ENCODE peak calls at places on chromosomes 1 and 21, in eight cellular contexts. T is cardiac fibroblast, U is left ventricle myocardium inferior, M is IMR-90, K is GM12864, E is pancreas, H is cardiac muscle cell, O is lung. R is an unnamed sample.

GRCh38 chr1:65063025-65063424 is 85.0 kb upstream of the AK4 start:
- DNase-seq in M (no peak), H (no peak), K (no peak), O (no peak), T (no peak), U (no peak), E (no peak), R (no peak)

GRCh38 chr1:234315588-234315987 is 57.7 kb upstream of the COA6 start:
- DNase-seq in U (no peak), H (no peak), T (no peak), M (no peak), E (no peak), K (no peak), O (no peak), R (no peak)

GRCh38 chr1:67150931-67151330 is 15.3 kb upstream of the IL23R start:
- DNase-seq in H (no peak), K (no peak), T (no peak), M (no peak), U (no peak), O (no peak), E (no peak), R (no peak)

GRCh38 chr1:12001249-12001917 is 17.9 kb upstream of the MIIP start:
- DNase-seq in K (no peak), T (peak), E (no peak), O (peak), M (peak), H (peak), U (no peak), R (no peak)

GRCh38 chr21:43590220-43590619 is 69.1 kb downstream of the HSF2BP start:
- DNase-seq in U (no peak), E (no peak), H (no peak), T (peak), O (no peak), K (no peak), M (no peak), R (peak)

GRCh38 chr1:40313958-40314720 is 2.9 kb downstream of the COL9A2 start:
- DNase-seq in O (no peak), U (no peak), K (no peak), E (no peak), H (no peak), T (no peak), M (no peak), R (no peak)

GRCh38 chr1:76868916-76869315 is 1.6 kb downstream of the ST6GALNAC5 start:
- DNase-seq in H (no peak), T (no peak), K (no peak), O (no peak), U (no peak), E (peak), M (no peak), R (no peak)

GRCh38 chr1:232344791-232345399 is 285.0 kb downstream of the SIPA1L2 start:
- DNase-seq in M (peak), T (peak), U (no peak), E (no peak), H (no peak), O (no peak), K (no peak), R (no peak)

GRCh38 chr1:167687919-167688519 is 33.8 kb upstream of the MPZL1 start:
- DNase-seq in M (peak), K (peak), T (peak), O (peak), H (peak), E (no peak), U (no peak), R (peak)

GRCh38 chr1:180255538-180256352 is 25.7 kb downstream of the LHX4 start:
- DNase-seq in K (no peak), H (no peak), E (no peak), T (no peak), U (no peak), M (no peak), O (no peak), R (no peak)

GRCh38 chr1:184485731-184486723 is 99.2 kb downstream of the C1orf21 start:
- DNase-seq in K (no peak), O (no peak), T (no peak), E (no peak), M (peak), U (no peak), H (no peak), R (peak)

GRCh38 chr1:184915463-184916080 is 58.7 kb downstream of the NIBAN1 start:
- DNase-seq in H (no peak), K (no peak), O (no peak), E (no peak), U (no peak), M (peak), T (peak), R (no peak)

GRCh38 chr1:166159656-166160055 is 7.1 kb downstream of the FAM78B start:
- DNase-seq in O (no peak), K (no peak), U (no peak), E (no peak), T (no peak), M (no peak), H (no peak), R (no peak)

GRCh38 chr1:164716992-164717703 is 158.2 kb downstream of the PBX1 start:
- DNase-seq in K (peak), U (no peak), H (no peak), T (peak), O (no peak), E (no peak), M (peak), R (peak)

GRCh38 chr1:230750576-230750975 is 3.4 kb downstream of the CAPN9 start:
- DNase-seq in K (no peak), T (no peak), M (no peak), E (no peak), U (no peak), O (no peak), H (no peak), R (no peak)

GRCh38 chr1:176855434-176855745 is 309.1 kb downstream of the ASTN1 start:
- DNase-seq in M (no peak), K (no peak), O (no peak), H (no peak), T (no peak), E (no peak), U (no peak), R (no peak)

DNA sequence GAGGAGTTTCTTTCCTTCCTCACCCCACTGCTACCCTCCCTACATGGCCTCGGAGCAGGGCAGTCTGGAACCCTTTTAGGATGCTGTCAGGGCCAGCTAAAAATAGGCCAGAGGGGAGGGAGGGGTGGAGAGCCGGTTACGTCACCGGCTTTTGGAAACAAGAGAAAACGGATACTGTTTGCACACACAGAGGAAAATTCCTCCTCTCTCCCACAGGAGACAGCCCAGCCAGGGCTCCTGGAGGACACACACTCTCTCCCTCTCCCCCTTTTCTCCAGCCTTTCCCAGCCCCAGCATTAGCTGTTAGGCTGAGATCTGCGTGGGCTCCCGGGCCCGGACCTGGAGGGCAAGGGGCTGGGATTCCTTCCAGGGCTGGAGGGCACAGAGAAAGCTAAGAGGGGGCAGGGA is 20.0 kb upstream of the ALDH4A1 start:
- DNase-seq in M (peak), T (peak), K (no peak), E (no peak), H (peak), O (peak), U (peak), R (peak)
- TF ChIP-seq CTCF in M (no peak), T (peak), K (no peak), E (no peak), H (no peak), O (no peak), U (peak), R (peak)

GRCh38 chr1:202600432-202601041 is 109.7 kb downstream of the SYT2 start:
- DNase-seq in U (no peak), E (no peak), T (no peak), O (no peak), H (no peak), M (no peak), K (no peak), R (no peak)
- TF ChIP-seq CTCF in U (peak), E (no peak), T (no peak), O (no peak), H (no peak), M (no peak), K (no peak), R (peak)

GRCh38 chr1:6991271-6991670 is 206.0 kb downstream of the CAMTA1 start:
- DNase-seq in H (peak), M (peak), E (no peak), K (no peak), U (no peak), O (no peak), T (peak), R (peak)
- TF ChIP-seq CTCF in H (no peak), M (no peak), E (no peak), K (no peak), U (no peak), O (no peak), T (no peak), R (no peak)

DNA sequence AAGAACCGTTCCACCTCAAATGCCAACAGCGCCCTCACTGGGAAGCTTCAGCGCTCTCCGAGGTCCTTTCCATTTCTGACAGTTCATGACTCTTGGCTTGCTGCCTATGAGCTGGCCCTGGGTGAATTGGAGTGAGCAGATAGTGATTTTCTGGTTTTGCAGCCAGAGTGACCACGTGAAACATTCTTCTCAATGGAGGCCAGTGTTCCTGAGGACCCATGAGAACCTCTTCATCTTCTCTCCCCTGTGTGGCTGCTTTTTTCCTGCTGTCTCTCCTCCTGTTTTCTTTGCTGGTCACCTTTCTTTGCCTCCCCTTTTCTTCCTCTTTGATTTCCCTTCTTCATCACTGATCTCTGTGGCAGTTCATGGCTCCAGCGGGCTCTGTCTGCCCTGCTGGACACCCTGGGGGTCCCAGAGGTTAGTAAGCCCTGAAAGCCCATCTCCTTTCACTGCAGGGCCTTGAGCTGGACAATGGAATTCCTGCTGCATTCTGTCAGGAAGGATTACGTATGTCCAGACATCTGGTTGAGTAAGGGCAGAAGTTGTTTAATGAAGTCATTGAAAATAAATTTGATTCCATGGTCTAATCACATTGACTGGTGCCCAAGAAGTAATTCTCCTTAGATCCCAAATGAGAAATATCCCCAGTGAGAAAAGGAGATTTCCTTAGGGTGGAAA is 29.9 kb downstream of the VASH2 start:
- DNase-seq in K (no peak), H (peak), T (peak), U (peak), E (no peak), O (no peak), M (peak), R (no peak)
- TF ChIP-seq CTCF in K (no peak), H (no peak), T (peak), U (peak), E (no peak), O (no peak), M (peak), R (no peak)

GRCh38 chr1:178093150-178093957 is 550 bp upstream of the RASAL2 start:
- DNase-seq in H (peak), O (peak), T (peak), M (peak), K (peak), E (peak), U (peak), R (peak)
- TF ChIP-seq CTCF in H (no peak), O (no peak), T (peak), M (peak), K (no peak), E (no peak), U (no peak), R (no peak)

GRCh38 chr1:36864182-36865079 is 169.9 kb downstream of the GRIK3 start:
- DNase-seq in O (no peak), T (no peak), U (no peak), H (no peak), E (no peak), M (no peak), K (no peak), R (no peak)
- TF ChIP-seq CTCF in O (no peak), T (no peak), U (peak), H (peak), E (no peak), M (no peak), K (peak), R (peak)

DNA sequence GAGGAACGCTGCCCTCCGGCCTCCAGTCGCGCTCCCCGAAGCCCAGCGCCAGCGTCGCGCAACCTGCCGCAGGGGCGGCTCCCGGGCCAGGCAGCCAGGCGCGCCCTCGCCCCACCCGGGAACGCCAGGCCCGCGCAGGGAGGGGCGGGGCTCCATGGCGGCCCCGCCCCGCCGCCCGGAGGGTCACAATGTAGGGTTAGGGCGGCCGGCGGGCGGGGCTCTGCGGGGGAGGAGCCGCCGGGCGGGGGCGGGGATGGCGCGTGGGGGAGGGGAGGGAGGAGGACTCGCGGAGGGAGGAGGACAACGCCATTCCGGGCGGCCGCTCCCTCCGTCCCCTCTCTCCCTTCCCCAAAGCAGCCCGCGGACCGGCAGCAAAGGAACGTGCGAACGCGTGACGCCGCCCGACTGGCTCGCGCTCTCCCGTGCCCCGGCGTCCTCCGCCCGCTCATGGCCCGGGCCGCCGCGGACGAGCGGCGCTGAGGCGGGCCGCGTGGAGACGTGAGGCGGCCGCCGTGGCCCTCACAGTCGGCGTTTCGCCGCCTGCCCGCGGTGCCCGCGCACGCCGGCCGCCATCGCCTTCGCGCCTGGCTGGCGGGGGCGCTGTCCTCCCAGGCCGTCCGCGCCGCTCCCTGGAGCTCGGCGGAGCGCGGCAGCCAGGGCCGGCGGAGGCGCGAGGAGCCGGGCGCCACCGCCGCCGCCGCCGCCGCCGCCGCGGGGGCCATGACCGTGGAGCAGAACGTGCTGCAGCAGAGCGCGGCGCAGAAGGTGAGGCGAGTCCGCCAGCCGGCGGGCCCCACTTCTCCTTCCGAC is at the start of gene USP25:
- DNase-seq in U (peak), H (peak), T (peak), E (peak), O (peak), M (peak), K (peak), R (peak)
- TF ChIP-seq CTCF in U (peak), H (no peak), T (no peak), E (no peak), O (no peak), M (peak), K (no peak), R (no peak)

R was measured in HFFc6.